ENCODE peak calls at places on chromosome 22, in seven cellular contexts. B, R, F, O, X, E and Y are unnamed samples.

GRCh38 chr22:21016644-21017420 is 1.9 kb downstream of the P2RX6 start:
- DNase-seq in E (no peak), R (no peak), O (no peak), X (no peak), B (no peak), F (no peak), Y (no peak)

GRCh38 chr22:47599753-47600152 is 837.3 kb downstream of the TBC1D22A start:
- DNase-seq in R (no peak), E (no peak), O (no peak), X (no peak), F (no peak), B (no peak), Y (no peak)

GRCh38 chr22:48331266-48331665 is 1496.4 kb downstream of the BRD1 start:
- DNase-seq in E (no peak), R (no peak), F (no peak), O (no peak), B (no peak), X (no peak), Y (no peak)

GRCh38 chr22:42214625-42215415 is 55.6 kb downstream of the TCF20 start:
- DNase-seq in X (peak), F (no peak), B (peak), R (no peak), O (no peak), E (peak), Y (no peak)

GRCh38 chr22:41976070-41976901 is 7.0 kb downstream of the SEPTIN3 start:
- DNase-seq in F (peak), R (no peak), O (no peak), X (peak), B (peak), E (peak), Y (peak)

GRCh38 chr22:49672013-49672516 is 155.6 kb downstream of the BRD1 start:
- DNase-seq in R (no peak), F (no peak), O (no peak), B (no peak), E (no peak), X (no peak), Y (no peak)

GRCh38 chr22:28899199-28899853 is 16.0 kb downstream of the ZNRF3 start:
- DNase-seq in F (no peak), E (no peak), O (peak), X (no peak), B (no peak), R (no peak), Y (no peak)

GRCh38 chr22:45648320-45649070 is 23.1 kb upstream of the ATXN10 start:
- DNase-seq in R (no peak), X (no peak), F (no peak), O (no peak), B (no peak), E (peak), Y (no peak)

GRCh38 chr22:24093855-24094254 is 82.8 kb downstream of the CABIN1 start:
- DNase-seq in X (no peak), F (peak), E (no peak), O (no peak), B (no peak), R (no peak), Y (no peak)

GRCh38 chr22:44707178-44707577 is 5.2 kb downstream of the PRR5 start:
- DNase-seq in X (no peak), B (no peak), R (no peak), E (no peak), O (no peak), F (no peak), Y (no peak)

GRCh38 chr22:19766506-19767426 is 6.2 kb downstream of the TBX1 start:
- DNase-seq in E (no peak), B (peak), X (peak), F (peak), O (no peak), R (peak), Y (peak)

GRCh38 chr22:40436460-40437431 is 66.4 kb downstream of the SGSM3 start:
- DNase-seq in R (peak), E (peak), B (peak), X (no peak), F (no peak), O (peak), Y (peak)

GRCh38 chr22:20957691-20958440 is 9.2 kb upstream of the AIFM3 start:
- DNase-seq in F (peak), E (no peak), B (peak), R (peak), O (no peak), X (peak), Y (peak)

GRCh38 chr22:37082251-37082650 is 27.3 kb downstream of the TMPRSS6 start:
- DNase-seq in O (no peak), X (no peak), B (no peak), F (no peak), E (no peak), R (no peak), Y (no peak)

GRCh38 chr22:47596176-47596690 is 833.8 kb downstream of the TBC1D22A start:
- DNase-seq in B (no peak), O (no peak), R (no peak), X (no peak), E (no peak), F (no peak), Y (no peak)